ENCODE peak calls at places on chromosomes 6 and 20, in five cellular contexts. Z is H1, C is neuronal stem cell, O is IMR-90, Q is mesenchymal stem cell. K is an unnamed sample.
A peak's percentile ranks its signal among the peaks of the same experiment; 100 is the strongest.

GRCh38 chr6:45728674-45729073 is 287.0 kb downstream of the CLIC5 start:
- DNase-seq in Z (no peak), C (no peak), O (peak; percentile 42), Q (no peak), K (no peak)

GRCh38 chr6:47360388-47360787 is 50.7 kb upstream of the TNFRSF21 start:
- DNase-seq in Z (no peak), C (no peak), O (no peak), Q (no peak), K (no peak)

GRCh38 chr20:47927385-47927851 is 142.1 kb upstream of the SULF2 start:
- DNase-seq in Z (no peak), C (no peak), O (peak; percentile 21), Q (peak; percentile 42), K (no peak)

GRCh38 chr6:135535989-135536414 is 38.5 kb upstream of the AHI1 start:
- DNase-seq in Z (no peak), C (peak; percentile 15), O (peak; percentile 98), Q (peak; percentile 86), K (peak; percentile 61)

GRCh38 chr20:3711418-3712043 is 869 bp downstream of the SIGLEC1 start:
- DNase-seq in Z (no peak), C (no peak), O (no peak), Q (no peak), K (no peak)

GRCh38 chr6:139290787-139291294 is 957 bp downstream of the TXLNB start:
- DNase-seq in Z (no peak), C (no peak), O (peak; percentile 75), Q (peak; percentile 83), K (no peak)

GRCh38 chr6:126015869-126016268 is 29.5 kb downstream of the TRMT11 start:
- DNase-seq in Z (no peak), C (no peak), O (peak; percentile 16), Q (no peak), K (no peak)

GRCh38 chr20:33815671-33816070 is 4.5 kb downstream of the CHMP4B start:
- DNase-seq in Z (no peak), C (no peak), O (no peak), Q (no peak), K (no peak)

GRCh38 chr6:138728672-138729071 is 44.9 kb upstream of the CCDC28A start:
- DNase-seq in Z (no peak), C (no peak), O (no peak), Q (no peak), K (no peak)

GRCh38 chr6:137873273-137873762 is 6.3 kb downstream of the TNFAIP3 start:
- DNase-seq in Z (no peak), C (no peak), O (peak; percentile 92), Q (peak; percentile 85), K (peak; percentile 94)

GRCh38 chr6:31575335-31575901 is at the start of gene TNF:
- DNase-seq in Z (no peak), C (no peak), O (no peak), Q (no peak), K (peak; percentile 56)

GRCh38 chr20:43987018-43987417 is 72.4 kb downstream of the TOX2 start:
- DNase-seq in Z (no peak), C (no peak), O (no peak), Q (no peak), K (no peak)

GRCh38 chr6:131822119-131822518 is 14.3 kb downstream of the ENPP1 start:
- DNase-seq in Z (no peak), C (no peak), O (no peak), Q (no peak), K (no peak)

GRCh38 chr20:41436679-41437078 is 70.1 kb upstream of the EMILIN3 start:
- DNase-seq in Z (no peak), C (no peak), O (peak; percentile 88), Q (peak; percentile 70), K (no peak)

GRCh38 chr6:31474871-31475286 is 23.1 kb upstream of the MICB start:
- DNase-seq in Z (no peak), C (no peak), O (no peak), Q (no peak), K (no peak)

GRCh38 chr6:138227316-138227781 is 9.1 kb upstream of the PBOV1 start:
- DNase-seq in Z (no peak), C (no peak), O (no peak), Q (no peak), K (no peak)

GRCh38 chr6:118535176-118535844 is 12.8 kb upstream of the PLN start:
- DNase-seq in Z (no peak), C (no peak), O (no peak), Q (no peak), K (no peak)

GRCh38 chr20:10671850-10672578 is 1.8 kb downstream of the JAG1 start:
- DNase-seq in Z (no peak), C (no peak), O (peak; percentile 46), Q (peak; percentile 52), K (no peak)

GRCh38 chr6:100479180-100480035 is 14.7 kb upstream of the SIM1 start:
- DNase-seq in Z (no peak), C (peak; percentile 41), O (peak; percentile 49), Q (peak; percentile 47), K (no peak)

GRCh38 chr6:105072799-105073199 is 107.0 kb downstream of the POPDC3 start:
- DNase-seq in Z (no peak), C (no peak), O (peak; percentile 38), Q (peak; percentile 79), K (no peak)

GRCh38 chr6:49958180-49958579 is 5.8 kb downstream of the DEFB114 start:
- DNase-seq in Z (no peak), C (no peak), O (no peak), Q (no peak), K (no peak)

GRCh38 chr20:46587986-46588385 is 37.5 kb upstream of the OCSTAMP start:
- DNase-seq in Z (no peak), C (no peak), O (no peak), Q (no peak), K (no peak)

GRCh38 chr6:89368107-89368506 is 15.6 kb upstream of the UBE2J1 start:
- DNase-seq in Z (no peak), C (peak; percentile 62), O (peak; percentile 45), Q (peak; percentile 52), K (peak; percentile 85)

GRCh38 chr6:140394141-140394540 is 1019.7 kb upstream of the CITED2 start:
- DNase-seq in Z (no peak), C (no peak), O (peak; percentile 30), Q (no peak), K (no peak)

GRCh38 chr6:11802886-11803595 is 24.4 kb upstream of the ADTRP start:
- DNase-seq in Z (no peak), C (no peak), O (no peak), Q (no peak), K (no peak)

GRCh38 chr20:10649817-10650200 is 24.0 kb downstream of the JAG1 start:
- DNase-seq in Z (no peak), C (no peak), O (no peak), Q (peak; percentile 37), K (no peak)

GRCh38 chr20:50353289-50353961 is 156.8 kb upstream of the PTPN1 start:
- DNase-seq in Z (no peak), C (no peak), O (no peak), Q (no peak), K (no peak)

GRCh38 chr6:156057869-156058268 is 602.2 kb upstream of the NOX3 start:
- DNase-seq in Z (no peak), C (no peak), O (no peak), Q (peak; percentile 10), K (no peak)

GRCh38 chr6:118708736-118709135 is 57.3 kb upstream of the CEP85L start:
- DNase-seq in Z (no peak), C (no peak), O (peak; percentile 66), Q (no peak), K (no peak)

GRCh38 chr6:110856296-110856695 is 18.3 kb upstream of the AMD1 start:
- DNase-seq in Z (no peak), C (no peak), O (no peak), Q (no peak), K (no peak)

GRCh38 chr6:122014961-122015360 is 384.5 kb upstream of the HSF2 start:
- DNase-seq in Z (no peak), C (no peak), O (peak; percentile 90), Q (peak; percentile 84), K (peak; percentile 8)

GRCh38 chr20:53163486-53163885 is 191.3 kb downstream of the TSHZ2 start:
- DNase-seq in Z (no peak), C (no peak), O (peak; percentile 10), Q (no peak), K (no peak)

GRCh38 chr20:33578510-33578909 is 83.6 kb upstream of the C20orf144 start:
- DNase-seq in Z (no peak), C (no peak), O (peak; percentile 69), Q (no peak), K (no peak)

GRCh38 chr6:19525673-19526072 is 311.5 kb upstream of the ID4 start:
- DNase-seq in Z (no peak), C (no peak), O (no peak), Q (no peak), K (no peak)

GRCh38 chr20:62703853-62704228 is 4.8 kb upstream of the NTSR1 start:
- DNase-seq in Z (no peak), C (no peak), O (no peak), Q (no peak), K (no peak)

GRCh38 chr6:111871725-111872520 is 1.3 kb downstream of the FYN start:
- DNase-seq in Z (no peak), C (peak; percentile 30), O (peak; percentile 30), Q (peak; percentile 57), K (no peak)
- H3K4me1 ChIP-seq in Z (no peaks in the 10 kb centered on the region), C (peaks cover 14% of the 10 kb centered on the region), O (peaks cover 1% of the 10 kb centered on the region), Q (no peaks in the 10 kb centered on the region), K (peaks cover 3% of the 10 kb centered on the region)

GRCh38 chr6:15402401-15403045 is 156.7 kb downstream of the JARID2 start:
- DNase-seq in Z (no peak), C (no peak), O (peak; percentile 9), Q (no peak), K (no peak)
- H3K4me3 ChIP-seq in Z (no peak overlapping the region), C (no peak overlapping the region), O (no peak overlapping the region), Q (no peak overlapping the region), K (no peak overlapping the region)

DNA sequence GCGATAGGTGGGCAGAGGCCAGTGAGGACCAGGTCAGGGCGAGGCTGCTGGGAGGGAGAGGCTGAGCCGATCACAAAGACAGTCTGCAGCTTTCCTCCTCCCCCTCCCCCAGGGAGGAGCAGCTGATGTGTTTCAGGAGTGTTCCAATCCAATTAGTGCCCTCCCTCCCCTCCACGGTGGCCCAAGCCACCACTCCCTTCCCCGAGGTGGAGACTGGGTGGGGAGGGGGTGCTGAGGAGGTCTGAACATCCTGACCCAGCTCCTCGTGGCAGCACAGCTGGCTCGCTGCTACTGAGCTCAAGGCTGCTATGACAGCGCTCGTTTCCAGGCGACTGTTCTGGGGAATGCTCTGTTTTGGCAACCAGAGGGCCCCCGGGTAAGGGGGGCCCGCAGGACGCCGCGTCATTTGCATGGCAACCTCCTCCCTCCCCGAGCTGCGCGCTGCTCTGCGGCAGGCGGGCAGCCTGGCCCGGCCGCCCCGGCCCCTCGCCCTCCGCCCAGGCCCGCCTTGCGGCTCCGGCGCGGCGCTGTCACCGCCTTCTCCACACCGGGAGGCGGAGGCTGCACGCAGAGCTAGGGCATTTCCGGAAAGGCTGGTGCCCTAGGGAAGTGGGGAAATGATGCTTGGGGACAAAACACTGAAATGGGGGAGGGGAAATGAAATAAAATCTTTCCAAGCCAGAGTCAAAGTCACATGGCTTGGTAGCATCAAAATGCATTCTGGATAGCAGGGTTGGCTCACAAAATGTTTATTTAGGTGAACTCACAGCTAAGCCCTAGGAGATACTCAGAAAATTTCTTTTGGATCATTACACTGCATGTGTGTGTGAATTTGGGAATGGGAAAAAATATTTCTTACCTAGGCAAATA is 67.4 kb upstream of the PIM1 start:
- DNase-seq in Z (peak; percentile 73), C (peak; percentile 91), O (peak; percentile 88), Q (peak; percentile 98), K (peak; percentile 98)
- H3K14ac ChIP-seq in Z (no peak overlapping the region), C (no peak overlapping the region), O (peak overlapping the region; percentile 75), Q (no peak overlapping the region), K (no peak overlapping the region)

GRCh38 chr6:18386302-18386976 is 711 bp upstream of the RNF144B start:
- DNase-seq in Z (no peak), C (peak; percentile 14), O (peak; percentile 38), Q (no peak), K (peak; percentile 61)
- H3K4me1 ChIP-seq in Z (no peaks in the 10 kb centered on the region), C (peaks cover 5% of the 10 kb centered on the region), O (peaks cover 7% of the 10 kb centered on the region), Q (no peaks in the 10 kb centered on the region), K (peaks cover 3% of the 10 kb centered on the region)

GRCh38 chr6:44404022-44404714 is 16.7 kb downstream of the CDC5L start:
- DNase-seq in Z (no peak), C (no peak), O (no peak), Q (no peak), K (no peak)
- H3K4me3 ChIP-seq in Z (no peak overlapping the region), C (no peak overlapping the region), O (no peak overlapping the region), Q (no peak overlapping the region), K (no peak overlapping the region)